ENCODE peak calls at places on chromosomes 11 and 22, in seven cellular contexts. One of them, this sample, is unnamed.

GRCh38 chr11:87260811-87261210 is 223.1 kb downstream of the TMEM135 start:
- DNase-seq in lower leg skin: no peak
- DNase-seq in AG10803: peak
- DNase-seq in kidney glomerular epithelial cell: no peak
- DNase-seq in Calu3: no peak
- DNase-seq in putamen: no peak
- DNase-seq in kidney tubule cell: peak
- DNase-seq in this sample: no peak

GRCh38 chr11:94602430-94603372 is 35.5 kb downstream of the PIWIL4 start:
- DNase-seq in kidney glomerular epithelial cell: peak
- DNase-seq in kidney tubule cell: peak
- DNase-seq in Calu3: peak
- DNase-seq in AG10803: peak
- DNase-seq in lower leg skin: no peak
- DNase-seq in putamen: peak
- DNase-seq in this sample: peak

GRCh38 chr22:50305658-50306566 is 1.5 kb downstream of the PLXNB2 start:
- DNase-seq in lower leg skin: peak
- DNase-seq in AG10803: peak
- DNase-seq in putamen: peak
- DNase-seq in Calu3: peak
- DNase-seq in kidney glomerular epithelial cell: peak
- DNase-seq in kidney tubule cell: peak
- DNase-seq in this sample: peak

GRCh38 chr11:18013790-18014507 is 1.1 kb upstream of the SERGEF start:
- DNase-seq in AG10803: no peak
- DNase-seq in Calu3: no peak
- DNase-seq in lower leg skin: no peak
- DNase-seq in kidney tubule cell: no peak
- DNase-seq in putamen: no peak
- DNase-seq in kidney glomerular epithelial cell: peak
- DNase-seq in this sample: no peak

GRCh38 chr11:61026121-61027031 is 54.9 kb downstream of the CD6 start:
- DNase-seq in putamen: peak
- DNase-seq in AG10803: no peak
- DNase-seq in lower leg skin: no peak
- DNase-seq in Calu3: no peak
- DNase-seq in kidney tubule cell: no peak
- DNase-seq in kidney glomerular epithelial cell: no peak
- DNase-seq in this sample: no peak

GRCh38 chr11:60899021-60899936 is 7.1 kb downstream of the PRPF19 start:
- DNase-seq in lower leg skin: no peak
- DNase-seq in putamen: no peak
- DNase-seq in kidney glomerular epithelial cell: peak
- DNase-seq in Calu3: peak
- DNase-seq in AG10803: peak
- DNase-seq in kidney tubule cell: peak
- DNase-seq in this sample: peak

GRCh38 chr11:65559535-65559934 is 1.4 kb upstream of the LTBP3 start:
- DNase-seq in kidney tubule cell: no peak
- DNase-seq in Calu3: no peak
- DNase-seq in kidney glomerular epithelial cell: no peak
- DNase-seq in putamen: no peak
- DNase-seq in AG10803: no peak
- DNase-seq in lower leg skin: no peak
- DNase-seq in this sample: no peak

GRCh38 chr11:17934194-17934593 is 78.7 kb downstream of the SERGEF start:
- DNase-seq in Calu3: no peak
- DNase-seq in kidney tubule cell: no peak
- DNase-seq in lower leg skin: no peak
- DNase-seq in AG10803: no peak
- DNase-seq in putamen: no peak
- DNase-seq in kidney glomerular epithelial cell: no peak
- DNase-seq in this sample: no peak

GRCh38 chr22:46528121-46528610 is 9.3 kb downstream of the CELSR1 start:
- DNase-seq in kidney tubule cell: peak
- DNase-seq in lower leg skin: no peak
- DNase-seq in AG10803: peak
- DNase-seq in Calu3: peak
- DNase-seq in kidney glomerular epithelial cell: peak
- DNase-seq in putamen: peak
- DNase-seq in this sample: peak

GRCh38 chr11:118618991-118619375 is 11.6 kb downstream of the PHLDB1 start:
- DNase-seq in lower leg skin: peak
- DNase-seq in Calu3: no peak
- DNase-seq in AG10803: peak
- DNase-seq in putamen: no peak
- DNase-seq in kidney tubule cell: peak
- DNase-seq in kidney glomerular epithelial cell: peak
- DNase-seq in this sample: no peak

GRCh38 chr11:117604349-117604995 is 192.5 kb downstream of the DSCAML1 start:
- DNase-seq in Calu3: no peak
- DNase-seq in kidney glomerular epithelial cell: no peak
- DNase-seq in putamen: peak
- DNase-seq in AG10803: no peak
- DNase-seq in kidney tubule cell: no peak
- DNase-seq in lower leg skin: no peak
- DNase-seq in this sample: no peak

GRCh38 chr11:123856444-123856843 is 29.0 kb downstream of the TMEM225 start:
- DNase-seq in lower leg skin: no peak
- DNase-seq in kidney glomerular epithelial cell: no peak
- DNase-seq in Calu3: no peak
- DNase-seq in kidney tubule cell: no peak
- DNase-seq in AG10803: no peak
- DNase-seq in putamen: no peak
- DNase-seq in this sample: peak

GRCh38 chr22:39309881-39310714 is 9.3 kb downstream of the RPL3 start:
- DNase-seq in lower leg skin: no peak
- DNase-seq in AG10803: peak
- DNase-seq in kidney glomerular epithelial cell: peak
- DNase-seq in Calu3: no peak
- DNase-seq in putamen: no peak
- DNase-seq in kidney tubule cell: peak
- DNase-seq in this sample: peak

GRCh38 chr11:110374921-110375320 is 54.8 kb upstream of the FDX1 start:
- DNase-seq in kidney tubule cell: no peak
- DNase-seq in kidney glomerular epithelial cell: no peak
- DNase-seq in Calu3: no peak
- DNase-seq in lower leg skin: no peak
- DNase-seq in putamen: no peak
- DNase-seq in AG10803: no peak
- DNase-seq in this sample: no peak

GRCh38 chr11:80860632-80861031 is 1419.8 kb upstream of the TENM4 start:
- DNase-seq in kidney glomerular epithelial cell: peak
- DNase-seq in kidney tubule cell: peak
- DNase-seq in putamen: no peak
- DNase-seq in AG10803: no peak
- DNase-seq in lower leg skin: no peak
- DNase-seq in Calu3: no peak
- DNase-seq in this sample: peak

GRCh38 chr11:94450061-94450460 is 43.6 kb downstream of the MRE11 start:
- DNase-seq in lower leg skin: no peak
- DNase-seq in AG10803: peak
- DNase-seq in Calu3: no peak
- DNase-seq in kidney glomerular epithelial cell: no peak
- DNase-seq in kidney tubule cell: no peak
- DNase-seq in putamen: no peak
- DNase-seq in this sample: peak

GRCh38 chr11:8019671-8020597 is 32.8 kb downstream of the EIF3F start:
- DNase-seq in putamen: peak
- DNase-seq in kidney glomerular epithelial cell: no peak
- DNase-seq in Calu3: no peak
- DNase-seq in lower leg skin: peak
- DNase-seq in kidney tubule cell: peak
- DNase-seq in AG10803: peak
- DNase-seq in this sample: peak

GRCh38 chr11:132466983-132467382 is 1065.3 kb downstream of the OPCML start:
- DNase-seq in AG10803: no peak
- DNase-seq in kidney tubule cell: no peak
- DNase-seq in lower leg skin: no peak
- DNase-seq in Calu3: no peak
- DNase-seq in putamen: no peak
- DNase-seq in kidney glomerular epithelial cell: no peak
- DNase-seq in this sample: no peak